ENCODE peak calls at places on chromosomes 3 and 15, in seven cellular contexts. U is A549, H is caudate nucleus, Q is fibroblast of the conjunctiva, K is H1, V is T-helper 9 cell, D is substantia nigra. C is an unnamed sample.

GRCh38 chr15:33031324-33031736 is 163.2 kb downstream of the FMN1 start:
- DNase-seq in U (no peak), H (no peak), Q (no peak), K (no peak), V (no peak), D (no peak), C (no peak)

GRCh38 chr15:56047354-56047753 is 53.9 kb upstream of the NEDD4 start:
- DNase-seq in U (no peak), H (no peak), Q (no peak), K (no peak), V (no peak), D (no peak), C (no peak)

GRCh38 chr15:45715528-45715927 is 80.7 kb downstream of the SQOR start:
- DNase-seq in U (no peak), H (no peak), Q (no peak), K (no peak), V (no peak), D (no peak), C (no peak)

GRCh38 chr15:94972314-94972713 is 741.0 kb downstream of the MCTP2 start:
- DNase-seq in U (no peak), H (no peak), Q (no peak), K (no peak), V (no peak), D (no peak), C (no peak)

GRCh38 chr3:194121881-194122280 is 14.1 kb upstream of the HES1 start:
- DNase-seq in U (peak), H (no peak), Q (no peak), K (no peak), V (no peak), D (no peak), C (no peak)

GRCh38 chr3:67635257-67635656 is 19.2 kb downstream of the SUCLG2 start:
- DNase-seq in U (peak), H (no peak), Q (peak), K (no peak), V (no peak), D (no peak), C (no peak)

GRCh38 chr15:65612949-65613348 is 2.0 kb upstream of the INTS14 start:
- DNase-seq in U (no peak), H (no peak), Q (no peak), K (no peak), V (no peak), D (no peak), C (no peak)

GRCh38 chr3:168186293-168186983 is 90.7 kb upstream of the GOLIM4 start:
- DNase-seq in U (no peak), H (no peak), Q (no peak), K (no peak), V (no peak), D (no peak), C (no peak)

GRCh38 chr3:194246709-194247349 is 104.3 kb downstream of the CPN2 start:
- DNase-seq in U (no peak), H (no peak), Q (no peak), K (no peak), V (no peak), D (no peak), C (no peak)

GRCh38 chr3:64268926-64269325 is 43.7 kb upstream of the PRICKLE2 start:
- DNase-seq in U (no peak), H (no peak), Q (no peak), K (no peak), V (no peak), D (no peak), C (no peak)

GRCh38 chr15:87707581-87708130 is 548.9 kb downstream of the NTRK3 start:
- DNase-seq in U (no peak), H (peak), Q (no peak), K (no peak), V (no peak), D (no peak), C (no peak)

GRCh38 chr3:189056612-189057352 is 115.0 kb upstream of the TPRG1 start:
- DNase-seq in U (no peak), H (no peak), Q (no peak), K (no peak), V (no peak), D (no peak), C (no peak)

GRCh38 chr15:57496946-57497944 is 94.5 kb upstream of the MYZAP start:
- DNase-seq in U (peak), H (no peak), Q (no peak), K (no peak), V (no peak), D (no peak), C (no peak)

GRCh38 chr3:93991286-93992030 is 11.5 kb downstream of the ARL13B start:
- DNase-seq in U (no peak), H (no peak), Q (no peak), K (no peak), V (no peak), D (no peak), C (no peak)

GRCh38 chr3:179853176-179853575 is 183.6 kb downstream of the PEX5L start:
- DNase-seq in U (no peak), H (no peak), Q (no peak), K (no peak), V (no peak), D (no peak), C (no peak)

GRCh38 chr15:65916664-65917406 is 47.5 kb downstream of the RAB11A start:
- DNase-seq in U (peak), H (peak), Q (peak), K (peak), V (no peak), D (peak), C (peak)

GRCh38 chr3:136266468-136266867 is 16.3 kb downstream of the PCCB start:
- DNase-seq in U (peak), H (no peak), Q (no peak), K (no peak), V (no peak), D (no peak), C (no peak)

GRCh38 chr3:47849186-47850061 is 46.5 kb downstream of the DHX30 start:
- DNase-seq in U (no peak), H (no peak), Q (no peak), K (no peak), V (no peak), D (no peak), C (peak)

GRCh38 chr3:71446260-71446659 is 137.3 kb downstream of the FOXP1 start:
- DNase-seq in U (no peak), H (no peak), Q (no peak), K (no peak), V (no peak), D (no peak), C (no peak)

GRCh38 chr15:71743861-71744382 is 66.4 kb upstream of the NR2E3 start:
- DNase-seq in U (peak), H (no peak), Q (peak), K (no peak), V (peak), D (no peak), C (peak)

C was measured in natural killer cell treated with Interleukin-12 subunit alpha and Interleukin-12 subunit beta and Interleukin-15 and Interleukin-18, amount 100 ng/mL, for 72 hours.